ENCODE peak calls at places on chromosome 19, in four cellular contexts. V, P, Q and L are unnamed samples.

GRCh38 chr19:798415-799075 is 1.3 kb downstream of the PTBP1 start:
- DNase-seq in Q (no peak), P (no peak), V (no peak), L (no peak)

GRCh38 chr19:29397748-29398147 is 128.0 kb upstream of the VSTM2B start:
- DNase-seq in Q (no peak), V (no peak), P (no peak), L (no peak)

GRCh38 chr19:10104665-10105221 is 1.4 kb upstream of the PPAN start:
- DNase-seq in P (no peak), V (no peak), Q (no peak), L (no peak)

GRCh38 chr19:16899566-16900075 is 10.8 kb downstream of the F2RL3 start:
- DNase-seq in P (peak), Q (peak), V (peak), L (no peak)

GRCh38 chr19:54515156-54515555 is 12.5 kb downstream of the LAIR2 start:
- DNase-seq in Q (no peak), P (no peak), V (no peak), L (no peak)

GRCh38 chr19:21482863-21483276 is 22.5 kb upstream of the ZNF429 start:
- DNase-seq in Q (peak), P (peak), V (peak), L (peak)

GRCh38 chr19:4730740-4731171 is 7.1 kb upstream of the DPP9 start:
- DNase-seq in Q (no peak), V (no peak), P (peak), L (no peak)

GRCh38 chr19:41218615-41219507 is at the start of gene AXL:
- DNase-seq in V (peak), P (peak), Q (peak), L (peak)

GRCh38 chr19:1321539-1321938 is 35.9 kb downstream of the EFNA2 start:
- DNase-seq in P (no peak), Q (no peak), V (no peak), L (no peak)

GRCh38 chr19:801030-801860 is 4.0 kb downstream of the PTBP1 start:
- DNase-seq in Q (peak), P (peak), V (peak), L (no peak)

GRCh38 chr19:34201133-34201532 is 28.8 kb downstream of the LSM14A start:
- DNase-seq in V (no peak), P (no peak), Q (no peak), L (no peak)

GRCh38 chr19:51460164-51460992 is 2.1 kb upstream of the SIGLEC8 start:
- DNase-seq in P (peak), V (no peak), Q (no peak), L (no peak)

GRCh38 chr19:31583148-31583547 is 233.9 kb upstream of the TSHZ3 start:
- DNase-seq in Q (no peak), P (no peak), V (no peak), L (no peak)

GRCh38 chr19:45508931-45509691 is 1.8 kb downstream of the VASP start:
- DNase-seq in P (peak), Q (peak), V (peak), L (peak)

GRCh38 chr19:2111886-2112285 is 15.2 kb downstream of the IZUMO4 start:
- DNase-seq in P (no peak), V (no peak), Q (no peak), L (no peak)

GRCh38 chr19:3655402-3656072 is 28.9 kb upstream of the CACTIN start:
- DNase-seq in P (peak), V (no peak), Q (peak), L (peak)

GRCh38 chr19:28971513-28971912 is 241.4 kb downstream of the UQCRFS1 start:
- DNase-seq in P (no peak), V (no peak), Q (no peak), L (no peak)

GRCh38 chr19:2603320-2603719 is 99.2 kb downstream of the GNG7 start:
- DNase-seq in P (peak), Q (peak), V (peak), L (peak)

GRCh38 chr19:5903502-5904301 is at the start of gene NDUFA11:
- DNase-seq in V (peak), P (peak), Q (peak), L (peak)

GRCh38 chr19:55372316-55373081 is 2.2 kb upstream of the IL11 start:
- DNase-seq in P (peak), V (no peak), Q (peak), L (peak)